ENCODE peak calls at places on chromosomes 2 and 18, in five cellular contexts. E is heart right ventricle, S is kidney epithelial cell, L is ovary, Z is endothelial cell of umbilical vein. J is an unnamed sample.

GRCh38 chr2:3639015-3639630 is 18.9 kb upstream of the ALLC start:
- DNase-seq in E (no peak), S (no peak), L (no peak), Z (no peak), J (no peak)

GRCh38 chr18:70373062-70373519 is 84.2 kb downstream of the SOCS6 start:
- DNase-seq in E (no peak), S (peak; percentile 18), L (no peak), Z (no peak), J (peak; percentile 88)

GRCh38 chr2:238124488-238125126 is 13.9 kb upstream of the KLHL30 start:
- DNase-seq in E (no peak), S (no peak), L (no peak), Z (no peak), J (no peak)

GRCh38 chr2:152221870-152222269 is 46.3 kb upstream of the STAM2 start:
- DNase-seq in E (no peak), S (no peak), L (no peak), Z (peak; percentile 28), J (no peak)

GRCh38 chr2:113685471-113685870 is 58.4 kb downstream of the RABL2A start:
- DNase-seq in E (no peak), S (no peak), L (no peak), Z (no peak), J (no peak)

GRCh38 chr2:54589340-54590215 is 133.5 kb downstream of the SPTBN1 start:
- DNase-seq in E (no peak), S (no peak), L (no peak), Z (peak; percentile 99), J (no peak)

GRCh38 chr2:24620936-24621335 is 129.9 kb downstream of the NCOA1 start:
- DNase-seq in E (no peak), S (no peak), L (no peak), Z (no peak), J (no peak)

GRCh38 chr2:223642496-223642895 is 40.3 kb upstream of the SCG2 start:
- DNase-seq in E (no peak), S (no peak), L (no peak), Z (no peak), J (no peak)

GRCh38 chr2:149908731-149909690 is 321.4 kb upstream of the MMADHC start:
- DNase-seq in E (no peak), S (no peak), L (no peak), Z (no peak), J (no peak)

GRCh38 chr2:47842846-47843245 is 59.9 kb downstream of the MSH6 start:
- DNase-seq in E (no peak), S (no peak), L (no peak), Z (no peak), J (no peak)

GRCh38 chr2:47833516-47833968 is 50.6 kb downstream of the MSH6 start:
- DNase-seq in E (no peak), S (no peak), L (no peak), Z (no peak), J (no peak)

GRCh38 chr2:47844162-47844561 is 61.2 kb downstream of the MSH6 start:
- DNase-seq in E (no peak), S (no peak), L (no peak), Z (no peak), J (no peak)

DNA sequence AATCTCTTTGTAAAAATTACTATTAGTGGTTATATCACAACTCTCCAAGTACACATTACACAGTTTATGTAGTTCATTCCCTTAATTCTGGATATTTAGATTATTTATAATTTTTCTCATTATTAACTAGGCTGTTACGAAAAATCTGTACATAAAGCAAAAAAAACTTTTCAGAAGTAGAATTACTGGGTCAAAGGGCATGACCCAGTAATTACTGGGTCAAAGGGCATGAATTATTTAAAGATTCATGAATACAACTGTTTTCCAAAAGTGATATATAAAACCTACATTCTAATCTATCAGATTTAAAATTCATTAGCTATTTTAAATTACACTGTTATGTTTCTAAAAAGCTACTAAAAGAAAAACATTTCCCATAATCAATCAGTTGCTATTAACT is 55.3 kb downstream of the MSH6 start:
- DNase-seq in E (no peak), S (no peak), L (no peak), Z (no peak), J (no peak)
- H3K36me3 ChIP-seq in E (peaks cover 62% of the 10 kb centered on the region), S (peaks cover 1% of the 10 kb centered on the region), L (no peaks in the 10 kb centered on the region), Z (peaks cover 30% of the 10 kb centered on the region), J (peaks cover 6% of the 10 kb centered on the region)

GRCh38 chr2:217839750-217840107 is 163.1 kb downstream of the TNS1 start:
- DNase-seq in E (no peak), S (no peak), L (no peak), Z (no peak), J (no peak)

GRCh38 chr2:217839073-217839749 is 163.6 kb downstream of the TNS1 start:
- DNase-seq in E (no peak), S (no peak), L (no peak), Z (no peak), J (no peak)

GRCh38 chr2:217842038-217842437 is 160.8 kb downstream of the TNS1 start:
- DNase-seq in E (no peak), S (no peak), L (no peak), Z (no peak), J (no peak)

GRCh38 chr2:217838409-217838831 is 164.4 kb downstream of the TNS1 start:
- DNase-seq in E (peak; percentile 62), S (no peak), L (no peak), Z (no peak), J (no peak)

GRCh38 chr2:217840522-217840921 is 162.3 kb downstream of the TNS1 start:
- DNase-seq in E (no peak), S (no peak), L (no peak), Z (no peak), J (no peak)
- H3K36me3 ChIP-seq in E (peaks cover 69% of the 10 kb centered on the region), S (no peaks in the 10 kb centered on the region), L (no peaks in the 10 kb centered on the region), Z (no peaks in the 10 kb centered on the region), J (peaks cover 13% of the 10 kb centered on the region)

GRCh38 chr2:117921520-117921919 is 92.3 kb downstream of the CCDC93 start:
- DNase-seq in E (no peak), S (no peak), L (no peak), Z (no peak), J (no peak)
- H3K36me3 ChIP-seq in E (peaks cover 85% of the 10 kb centered on the region), S (peaks cover 2% of the 10 kb centered on the region), L (no peaks in the 10 kb centered on the region), Z (peaks cover 22% of the 10 kb centered on the region), J (peaks cover 19% of the 10 kb centered on the region)

DNA sequence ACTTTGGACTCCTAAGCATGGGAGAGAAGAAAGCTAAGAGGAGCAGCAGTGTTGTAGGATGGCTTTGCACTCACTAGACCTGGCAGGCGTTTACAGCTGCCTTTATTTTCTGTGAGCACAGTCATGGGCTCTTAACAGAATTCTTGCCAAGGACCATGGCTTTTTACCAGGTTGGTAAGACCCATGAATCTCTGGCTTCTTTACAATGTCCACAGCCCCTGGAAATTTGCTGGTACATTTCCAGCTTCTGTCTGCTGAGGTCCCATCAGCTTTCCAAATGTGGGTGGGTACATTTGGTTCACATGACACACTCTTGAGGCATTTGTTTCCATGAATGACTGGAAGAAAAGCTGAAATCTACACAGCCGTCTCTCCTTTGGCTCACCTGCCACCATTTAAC is 162.7 kb downstream of the PPP1R1C start:
- DNase-seq in E (no peak), S (no peak), L (no peak), Z (no peak), J (no peak)
- H3K36me3 ChIP-seq in E (no peaks in the 10 kb centered on the region), S (no peaks in the 10 kb centered on the region), L (no peaks in the 10 kb centered on the region), Z (no peaks in the 10 kb centered on the region), J (no peaks in the 10 kb centered on the region)

DNA sequence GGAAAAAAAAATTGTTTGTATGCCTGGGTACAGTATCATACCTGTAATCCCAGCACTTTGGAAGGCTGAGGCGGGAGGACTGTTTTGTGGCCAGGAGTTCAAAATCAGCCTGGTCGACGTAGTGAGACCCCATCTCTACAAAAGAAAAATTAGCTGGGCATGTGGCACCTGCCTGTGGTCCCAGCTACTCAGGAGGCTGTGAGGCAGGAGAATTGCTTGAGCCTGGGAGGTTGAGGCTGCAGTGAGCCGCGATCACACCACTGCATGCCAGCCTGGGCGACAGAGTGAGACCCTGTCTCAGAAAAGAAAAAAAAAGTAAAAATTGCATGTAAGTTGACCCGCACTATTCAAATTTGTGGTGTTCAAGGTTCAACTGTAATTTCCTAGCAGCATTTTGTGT is 32.9 kb downstream of the YIPF4 start:
- DNase-seq in E (no peak), S (no peak), L (no peak), Z (no peak), J (no peak)
- H3K36me3 ChIP-seq in E (peaks cover 75% of the 10 kb centered on the region), S (no peaks in the 10 kb centered on the region), L (no peaks in the 10 kb centered on the region), Z (peaks cover 2% of the 10 kb centered on the region), J (no peaks in the 10 kb centered on the region)

DNA sequence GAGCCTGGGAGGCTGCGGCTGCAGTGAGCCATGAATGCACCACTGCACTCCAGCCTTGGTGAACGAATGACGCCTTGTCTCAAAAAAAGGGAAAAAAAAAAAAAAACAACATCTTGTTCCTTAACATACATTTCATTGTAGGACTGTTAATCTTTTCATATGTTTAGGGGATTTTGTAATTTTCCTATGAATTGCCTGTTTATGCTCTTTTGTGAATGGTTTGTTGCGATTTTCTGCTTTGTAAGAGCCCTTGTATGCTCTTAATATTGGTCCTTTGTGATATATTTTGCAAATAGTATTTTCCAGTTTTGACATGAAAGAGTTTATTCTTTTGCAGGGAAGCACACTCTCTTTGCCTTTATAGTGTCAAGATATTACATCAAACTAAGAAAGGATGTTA is 50.0 kb downstream of the TRAPPC8 start:
- DNase-seq in E (no peak), S (no peak), L (no peak), Z (no peak), J (no peak)
- H3K36me3 ChIP-seq in E (peaks cover 94% of the 10 kb centered on the region), S (no peaks in the 10 kb centered on the region), L (no peaks in the 10 kb centered on the region), Z (no peaks in the 10 kb centered on the region), J (no peaks in the 10 kb centered on the region)

J was measured in BJ.